ENCODE peak calls at places on chromosome 13, in eight cellular contexts. L, Q, C, Z, E, V, D and M are unnamed samples.

GRCh38 chr13:18952225-18953016 is 229.2 kb downstream of the TUBA3C start:
- DNase-seq in V (no peak), D (no peak), E (no peak), L (no peak), Q (no peak), Z (peak; percentile 6), C (no peak), M (peak; percentile 44)

GRCh38 chr13:43572601-43573360 is 214.0 kb downstream of the ENOX1 start:
- DNase-seq in E (no peak), D (no peak), Q (no peak), Z (no peak), L (no peak), V (no peak), C (peak; percentile 25), M (no peak)

GRCh38 chr13:56009418-56009817 is 1131.3 kb upstream of the PRR20A start:
- DNase-seq in V (no peak), D (no peak), L (no peak), Z (no peak), E (no peak), C (no peak), Q (no peak), M (no peak)

GRCh38 chr13:109816112-109816978 is 30.0 kb upstream of the IRS2 start:
- DNase-seq in V (no peak), Q (no peak), Z (no peak), E (no peak), L (no peak), C (no peak), D (peak; percentile 70), M (no peak)

GRCh38 chr13:28401303-28402056 is 93.4 kb downstream of the FLT1 start:
- DNase-seq in V (no peak), Q (no peak), L (no peak), E (no peak), D (no peak), C (peak; percentile 75), Z (no peak), M (no peak)

GRCh38 chr13:45416521-45417125 is 1.6 kb downstream of the SLC25A30 start:
- DNase-seq in D (no peak), L (no peak), C (no peak), Z (no peak), V (no peak), Q (no peak), E (no peak), M (no peak)

GRCh38 chr13:33228645-33229445 is 56.7 kb downstream of the STARD13 start:
- DNase-seq in V (no peak), D (no peak), L (no peak), C (peak; percentile 83), E (no peak), Z (no peak), Q (peak; percentile 26), M (no peak)

GRCh38 chr13:34420975-34421719 is 520.9 kb upstream of the NBEA start:
- DNase-seq in Q (no peak), L (no peak), Z (no peak), E (no peak), D (no peak), C (no peak), V (no peak), M (no peak)

GRCh38 chr13:37068962-37069361 is 9.5 kb upstream of the SUPT20H start:
- DNase-seq in E (no peak), Q (peak; percentile 0), L (no peak), D (no peak), V (no peak), Z (no peak), C (peak; percentile 30), M (no peak)

DNA sequence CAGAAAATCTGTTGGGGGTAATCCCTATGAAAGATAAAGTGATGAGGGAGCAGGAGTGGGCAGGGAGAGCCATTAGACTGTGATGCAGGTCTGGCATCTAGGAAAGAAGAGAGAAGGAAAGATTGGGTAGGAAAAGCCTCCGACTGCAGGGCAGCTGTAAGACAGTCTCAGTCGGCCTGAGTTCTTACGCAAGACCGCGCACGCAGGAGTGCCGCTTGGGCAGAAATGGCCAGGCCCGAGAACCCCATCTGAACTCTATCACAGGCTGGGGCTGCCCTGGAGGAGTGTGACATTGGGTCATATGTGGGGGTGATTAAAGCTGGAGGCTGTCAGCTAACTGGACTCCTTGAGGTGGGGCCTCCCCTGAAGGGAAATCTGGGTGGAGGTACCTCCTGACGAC is 13.9 kb upstream of the FBXL3 start:
- DNase-seq in Q (no peak), C (no peak), E (no peak), L (no peak), D (no peak), V (no peak), Z (no peak), M (no peak)
- H3K4me3 ChIP-seq in Q (no peak overlapping the region), C (no peak overlapping the region), E (no peak overlapping the region), L (no peak overlapping the region), D (no peak overlapping the region), V (no peak overlapping the region), Z (no peak overlapping the region), M (no peak overlapping the region)

DNA sequence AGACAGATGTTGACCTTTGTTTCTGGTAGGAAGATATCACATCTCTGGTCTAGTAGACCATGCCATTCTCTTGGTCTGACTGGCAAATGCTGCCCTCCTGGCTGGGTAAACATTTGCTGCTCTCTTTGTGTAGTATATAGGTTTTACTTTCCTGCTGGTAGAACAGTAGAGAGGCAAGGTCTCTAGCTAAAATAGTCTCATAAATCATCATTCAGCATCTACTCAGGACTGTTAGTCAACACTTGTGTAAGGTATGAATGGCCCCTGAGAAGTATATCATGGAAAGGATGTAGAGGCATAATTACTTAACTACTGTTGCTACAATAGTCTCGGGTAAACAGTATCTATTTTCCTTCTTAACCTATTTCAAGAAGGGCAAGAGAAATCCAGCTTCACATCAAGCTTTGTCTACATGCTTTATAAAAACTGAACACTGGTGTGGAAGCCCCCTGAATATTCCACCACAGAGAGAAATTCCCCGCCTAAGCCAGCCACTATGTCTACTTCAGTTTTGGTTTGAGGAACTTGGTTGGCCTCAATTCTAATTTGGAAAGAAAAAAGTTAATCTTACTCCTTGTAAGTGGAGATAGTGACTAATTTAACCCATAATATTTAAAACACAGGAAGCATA is 18.4 kb upstream of the MYCBP2 start:
- DNase-seq in C (no peak), D (no peak), L (no peak), Z (no peak), E (no peak), V (no peak), Q (no peak), M (no peak)
- TF ChIP-seq POLR2A in C (no peak), D (no peak), L (no peak), Z (no peak), E (no peak), V (no peak), Q (no peak), M (no peak)

GRCh38 chr13:99985886-99986527 is 4.4 kb downstream of the ZIC2 start:
- DNase-seq in E (no peak), Z (no peak), C (no peak), V (no peak), D (no peak), L (no peak), Q (no peak), M (no peak)

GRCh38 chr13:99983401-99984133 is 2.0 kb downstream of the ZIC2 start:
- DNase-seq in D (no peak), Z (no peak), C (no peak), E (no peak), Q (no peak), V (no peak), L (no peak), M (no peak)

GRCh38 chr13:99984134-99984462 is 2.5 kb downstream of the ZIC2 start:
- DNase-seq in E (no peak), Q (no peak), C (no peak), Z (no peak), D (no peak), V (no peak), L (no peak), M (no peak)

GRCh38 chr13:99985243-99985874 is 3.8 kb downstream of the ZIC2 start:
- DNase-seq in Z (no peak), Q (no peak), L (no peak), V (no peak), E (no peak), D (no peak), C (no peak), M (no peak)

DNA sequence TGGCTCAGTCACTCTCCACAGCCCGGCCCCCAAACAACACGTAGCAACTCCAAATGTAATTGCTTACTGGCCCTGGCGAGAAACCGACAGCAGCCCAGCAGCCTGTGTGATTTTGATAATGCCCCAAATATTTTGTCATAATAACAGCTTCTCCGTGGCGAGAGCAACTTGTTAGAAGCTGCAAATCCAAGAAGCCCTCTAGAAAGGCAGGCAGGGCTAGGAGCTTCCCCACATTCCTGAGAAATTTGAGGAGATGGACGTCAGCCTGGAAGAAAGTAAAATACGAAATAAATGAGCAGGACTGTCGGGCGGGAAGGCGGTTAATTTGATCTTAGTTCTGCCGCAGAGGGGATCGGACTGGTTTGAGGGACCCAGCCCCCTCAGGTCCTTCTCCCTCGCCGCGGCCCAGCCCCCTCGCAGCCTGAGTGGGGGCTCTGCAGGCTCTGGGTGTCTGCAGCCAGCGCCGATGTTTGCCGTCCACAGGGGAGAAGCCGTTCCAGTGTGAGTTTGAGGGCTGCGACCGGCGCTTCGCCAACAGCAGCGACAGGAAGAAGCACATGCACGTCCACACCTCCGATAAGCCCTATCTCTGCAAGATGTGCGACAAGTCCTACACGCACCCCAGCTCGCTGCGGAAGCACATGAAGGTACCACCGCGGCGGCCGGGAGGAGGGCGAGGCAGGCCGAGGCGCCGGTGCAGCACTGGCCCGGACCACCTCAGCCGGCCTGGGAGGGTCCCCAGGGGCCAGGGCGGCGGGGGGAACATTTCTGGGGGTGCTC is 3.1 kb downstream of the ZIC2 start:
- DNase-seq in D (no peak), V (no peak), L (no peak), Z (no peak), Q (no peak), E (no peak), C (no peak), M (no peak)
- H3K4me3 ChIP-seq in D (no peak overlapping the region), V (no peak overlapping the region), L (no peak overlapping the region), Z (no peak overlapping the region), Q (no peak overlapping the region), E (no peak overlapping the region), C (no peak overlapping the region), M (no peak overlapping the region)

GRCh38 chr13:26186141-26186870 is 35.8 kb downstream of the RNF6 start:
- DNase-seq in V (peak; percentile 92), Q (peak; percentile 65), L (peak; percentile 94), Z (peak; percentile 90), C (peak; percentile 89), E (peak; percentile 90), D (peak; percentile 96), M (peak; percentile 98)
- TF ChIP-seq POLR2A in V (no peak), Q (no peak), L (peak; percentile 40), Z (peak; percentile 70), C (no peak), E (peak; percentile 15), D (peak; percentile 67), M (no peak)

GRCh38 chr13:108225440-108225839 is 7.2 kb downstream of the ABHD13 start:
- DNase-seq in C (no peak), V (no peak), Q (no peak), D (no peak), E (no peak), L (no peak), Z (no peak), M (no peak)

GRCh38 chr13:108230377-108230776 is 12.2 kb downstream of the ABHD13 start:
- DNase-seq in Z (no peak), L (no peak), Q (no peak), D (no peak), V (no peak), E (no peak), C (no peak), M (no peak)

GRCh38 chr13:108227651-108228272 is 9.6 kb downstream of the ABHD13 start:
- DNase-seq in E (no peak), L (no peak), Q (peak; percentile 19), C (peak; percentile 52), D (no peak), V (no peak), Z (no peak), M (no peak)

GRCh38 chr13:108223850-108224503 is 5.8 kb downstream of the ABHD13 start:
- DNase-seq in C (no peak), E (no peak), Z (no peak), D (no peak), Q (no peak), L (no peak), V (no peak), M (no peak)

GRCh38 chr13:108226184-108226583 is 8.0 kb downstream of the ABHD13 start:
- DNase-seq in D (no peak), V (no peak), Z (no peak), E (no peak), Q (no peak), C (no peak), L (no peak), M (no peak)
- H3K4me3 ChIP-seq in D (no peak overlapping the region), V (no peak overlapping the region), Z (no peak overlapping the region), E (no peak overlapping the region), Q (no peak overlapping the region), C (no peak overlapping the region), L (no peak overlapping the region), M (no peak overlapping the region)